ENCODE peak calls at places on chromosomes 3 and 15, in five cellular contexts. One of them, this sample, is unnamed.

GRCh38 chr3:139434764-139435291 is 41.5 kb downstream of the RBP2 start:
- DNase-seq in Kasumi-1: no peak
- DNase-seq in T-helper 2 cell: no peak
- DNase-seq in KG1: no peak
- DNase-seq in right cardiac atrium: peak; percentile 62
- DNase-seq in this sample: no peak

GRCh38 chr3:9809239-9809614 is 835 bp upstream of the TTLL3 start:
- DNase-seq in KG1: no peak
- DNase-seq in Kasumi-1: no peak
- DNase-seq in right cardiac atrium: peak; percentile 46
- DNase-seq in T-helper 2 cell: no peak
- DNase-seq in this sample: no peak

GRCh38 chr15:42494998-42495360 is 455 bp upstream of the SNAP23 start:
- DNase-seq in Kasumi-1: peak; percentile 16
- DNase-seq in KG1: no peak
- DNase-seq in right cardiac atrium: no peak
- DNase-seq in T-helper 2 cell: no peak
- DNase-seq in this sample: no peak

GRCh38 chr3:37182816-37183215 is 8.4 kb upstream of the LRRFIP2 start:
- DNase-seq in KG1: no peak
- DNase-seq in right cardiac atrium: no peak
- DNase-seq in T-helper 2 cell: no peak
- DNase-seq in Kasumi-1: no peak
- DNase-seq in this sample: no peak

GRCh38 chr15:29570121-29570930 is 251.9 kb downstream of the TJP1 start:
- DNase-seq in right cardiac atrium: peak; percentile 50
- DNase-seq in T-helper 2 cell: no peak
- DNase-seq in KG1: no peak
- DNase-seq in Kasumi-1: no peak
- DNase-seq in this sample: peak; percentile 72

GRCh38 chr15:82805994-82806406 is at the start of gene FSD2:
- DNase-seq in KG1: no peak
- DNase-seq in right cardiac atrium: peak; percentile 65
- DNase-seq in Kasumi-1: peak; percentile 67
- DNase-seq in T-helper 2 cell: no peak
- DNase-seq in this sample: no peak

GRCh38 chr3:186821429-186822367 is 15.4 kb upstream of the RFC4 start:
- DNase-seq in T-helper 2 cell: no peak
- DNase-seq in Kasumi-1: peak; percentile 76
- DNase-seq in right cardiac atrium: no peak
- DNase-seq in KG1: peak; percentile 43
- DNase-seq in this sample: no peak

GRCh38 chr3:179323197-179323901 is 518 bp downstream of the ZNF639 start:
- DNase-seq in Kasumi-1: peak; percentile 31
- DNase-seq in KG1: peak; percentile 55
- DNase-seq in T-helper 2 cell: peak; percentile 51
- DNase-seq in right cardiac atrium: peak; percentile 91
- DNase-seq in this sample: peak; percentile 93

GRCh38 chr3:164515256-164515655 is 563.0 kb downstream of the SI start:
- DNase-seq in T-helper 2 cell: no peak
- DNase-seq in Kasumi-1: no peak
- DNase-seq in KG1: no peak
- DNase-seq in right cardiac atrium: peak; percentile 20
- DNase-seq in this sample: peak; percentile 41

GRCh38 chr15:101505610-101506337 is 16.3 kb upstream of the PCSK6 start:
- DNase-seq in T-helper 2 cell: no peak
- DNase-seq in KG1: no peak
- DNase-seq in Kasumi-1: no peak
- DNase-seq in right cardiac atrium: no peak
- DNase-seq in this sample: no peak

GRCh38 chr3:100317928-100318327 is 16.6 kb upstream of the NIT2 start:
- DNase-seq in KG1: no peak
- DNase-seq in Kasumi-1: no peak
- DNase-seq in T-helper 2 cell: no peak
- DNase-seq in right cardiac atrium: no peak
- DNase-seq in this sample: no peak

GRCh38 chr3:117645561-117646242 is 936.1 kb downstream of the TUSC7 start:
- DNase-seq in Kasumi-1: no peak
- DNase-seq in KG1: no peak
- DNase-seq in right cardiac atrium: no peak
- DNase-seq in T-helper 2 cell: no peak
- DNase-seq in this sample: no peak

GRCh38 chr3:197750863-197751737 is 1.4 kb downstream of the FYTTD1 start:
- DNase-seq in right cardiac atrium: peak; percentile 86
- DNase-seq in Kasumi-1: peak; percentile 46
- DNase-seq in KG1: peak; percentile 33
- DNase-seq in T-helper 2 cell: peak; percentile 14
- DNase-seq in this sample: peak; percentile 86

GRCh38 chr15:34271493-34271892 is 46.7 kb downstream of the EMC4 start:
- DNase-seq in KG1: no peak
- DNase-seq in right cardiac atrium: no peak
- DNase-seq in T-helper 2 cell: no peak
- DNase-seq in Kasumi-1: no peak
- DNase-seq in this sample: no peak

GRCh38 chr15:68112711-68113110 is 58.6 kb downstream of the PIAS1 start:
- DNase-seq in Kasumi-1: no peak
- DNase-seq in T-helper 2 cell: no peak
- DNase-seq in KG1: no peak
- DNase-seq in right cardiac atrium: no peak
- DNase-seq in this sample: no peak

GRCh38 chr3:66638717-66639116 is 137.9 kb upstream of the LRIG1 start:
- DNase-seq in KG1: no peak
- DNase-seq in T-helper 2 cell: no peak
- DNase-seq in Kasumi-1: peak; percentile 39
- DNase-seq in right cardiac atrium: no peak
- DNase-seq in this sample: no peak

GRCh38 chr15:66761723-66762595 is 59.9 kb downstream of the SMAD6 start:
- DNase-seq in right cardiac atrium: peak; percentile 53
- DNase-seq in Kasumi-1: no peak
- DNase-seq in KG1: no peak
- DNase-seq in T-helper 2 cell: no peak
- DNase-seq in this sample: peak; percentile 64

This sample was measured in kidney.